ENCODE peak calls at places on chromosomes 4 and X, in four cellular contexts. One of them, this sample, is unnamed.

GRCh38 chrX:22803353-22803752 is 196.4 kb upstream of the DDX53 start:
- DNase-seq in mesendoderm: no peak
- DNase-seq in H1: no peak
- DNase-seq in H9: no peak
- DNase-seq in this sample: no peak

GRCh38 chrX:121389976-121390709 is 342.7 kb downstream of the GLUD2 start:
- DNase-seq in mesendoderm: no peak
- DNase-seq in H1: no peak
- DNase-seq in H9: no peak
- DNase-seq in this sample: no peak

GRCh38 chrX:1025413-1025812 is 187.0 kb downstream of the CRLF2 start:
- DNase-seq in mesendoderm: no peak
- DNase-seq in H1: no peak
- DNase-seq in H9: no peak
- DNase-seq in this sample: no peak

GRCh38 chr4:140851032-140851636 is 94.9 kb upstream of the TBC1D9 start:
- DNase-seq in mesendoderm: peak
- DNase-seq in H1: peak
- DNase-seq in H9: no peak
- DNase-seq in this sample: peak

GRCh38 chr4:123353656-123354055 is 42.9 kb upstream of the SPRY1 start:
- DNase-seq in mesendoderm: no peak
- DNase-seq in H1: no peak
- DNase-seq in H9: no peak
- DNase-seq in this sample: peak

GRCh38 chr4:173318648-173319211 is 15.4 kb downstream of the HMGB2 start:
- DNase-seq in mesendoderm: peak
- DNase-seq in H1: no peak
- DNase-seq in H9: no peak
- DNase-seq in this sample: peak

GRCh38 chrX:1451251-1451675 is 1.4 kb downstream of the ASMTL start:
- DNase-seq in mesendoderm: no peak
- DNase-seq in H1: no peak
- DNase-seq in H9: peak
- DNase-seq in this sample: no peak

GRCh38 chr4:88616275-88616996 is 24.2 kb downstream of the HERC3 start:
- DNase-seq in mesendoderm: no peak
- DNase-seq in H1: no peak
- DNase-seq in H9: no peak
- DNase-seq in this sample: peak

GRCh38 chr4:66357316-66357715 is 687.0 kb upstream of the EPHA5 start:
- DNase-seq in mesendoderm: no peak
- DNase-seq in H1: no peak
- DNase-seq in H9: no peak
- DNase-seq in this sample: peak

GRCh38 chr4:188665466-188665865 is 526.2 kb downstream of the TRIML1 start:
- DNase-seq in mesendoderm: no peak
- DNase-seq in H1: no peak
- DNase-seq in H9: no peak
- DNase-seq in this sample: no peak

GRCh38 chr4:3520276-3520675 is 11.9 kb downstream of the LRPAP1 start:
- DNase-seq in mesendoderm: no peak
- DNase-seq in H1: no peak
- DNase-seq in H9: no peak
- DNase-seq in this sample: no peak
- H2BK5ac ChIP-seq in mesendoderm: no peak
- H2BK5ac ChIP-seq in H1: no peak
- H2BK5ac ChIP-seq in H9: no peak
- H2BK5ac ChIP-seq in this sample: no peak

DNA sequence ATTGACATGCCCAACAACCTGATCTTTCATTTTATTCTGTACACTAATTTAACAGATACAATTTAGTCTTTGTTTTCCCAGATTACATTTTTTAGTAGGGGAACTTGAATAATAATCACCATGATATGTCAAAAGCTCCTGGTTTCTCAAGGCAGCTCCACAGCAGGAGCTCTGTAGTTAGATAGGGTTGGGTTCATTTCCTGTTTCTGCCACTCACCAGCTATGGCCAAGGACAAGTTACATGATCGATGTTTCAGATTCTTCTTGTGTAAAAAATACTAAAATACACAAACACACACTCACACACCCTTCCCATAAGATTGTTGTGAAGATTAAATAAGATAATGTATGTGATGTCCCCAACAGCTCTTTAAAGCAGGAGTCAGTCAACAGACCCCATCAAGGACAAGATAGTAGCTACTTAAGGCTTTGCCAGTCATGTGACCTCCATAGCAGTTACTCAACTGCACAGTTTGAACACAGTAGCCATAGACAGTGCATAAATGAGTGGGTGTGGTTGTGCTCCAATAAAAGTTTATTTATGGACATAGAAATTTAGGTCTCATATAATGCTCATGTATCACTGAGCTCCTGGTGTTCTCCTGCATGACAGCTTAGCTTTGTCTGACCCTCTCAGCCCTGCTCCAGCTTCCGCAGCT is 18.4 kb downstream of the GUCY1A1 start:
- DNase-seq in mesendoderm: no peak
- DNase-seq in H1: no peak
- DNase-seq in H9: no peak
- DNase-seq in this sample: no peak
- H2BK5ac ChIP-seq in mesendoderm: no peak
- H2BK5ac ChIP-seq in H1: no peak
- H2BK5ac ChIP-seq in H9: no peak
- H2BK5ac ChIP-seq in this sample: no peak

DNA sequence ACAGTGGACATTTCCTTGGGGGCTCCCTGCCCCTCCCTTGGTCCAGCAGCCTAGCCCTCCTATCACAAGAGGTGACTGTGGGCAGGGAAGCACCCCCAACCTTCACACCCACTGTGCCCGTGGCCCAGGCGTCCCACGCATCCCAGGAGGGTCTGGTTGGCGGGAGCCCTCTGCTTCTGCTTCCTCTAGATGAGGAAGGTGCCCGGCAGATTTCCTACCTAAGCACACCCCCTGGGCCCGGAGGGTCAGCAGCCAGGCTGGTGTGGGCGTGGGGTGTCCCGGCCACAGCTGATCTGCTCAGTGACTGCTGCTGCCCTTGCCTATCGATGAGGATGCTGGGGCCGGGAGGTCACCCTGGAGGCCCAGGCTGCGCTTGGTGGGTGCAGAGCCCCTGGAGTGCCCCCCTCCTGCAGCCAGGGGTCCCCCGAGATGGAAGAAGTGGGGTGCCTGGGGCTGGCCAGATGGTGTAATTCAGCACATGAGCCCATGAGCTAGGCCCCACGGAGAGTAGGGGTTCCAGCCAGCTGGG is 12.2 kb downstream of the SH3BP2 start:
- DNase-seq in mesendoderm: no peak
- DNase-seq in H1: no peak
- DNase-seq in H9: no peak
- DNase-seq in this sample: no peak
- H2BK5ac ChIP-seq in mesendoderm: no peak
- H2BK5ac ChIP-seq in H1: peak
- H2BK5ac ChIP-seq in H9: no peak
- H2BK5ac ChIP-seq in this sample: no peak

GRCh38 chr4:40583850-40584439 is 45.7 kb downstream of the RBM47 start:
- DNase-seq in mesendoderm: no peak
- DNase-seq in H1: no peak
- DNase-seq in H9: no peak
- DNase-seq in this sample: no peak
- H2BK5ac ChIP-seq in mesendoderm: no peak
- H2BK5ac ChIP-seq in H1: no peak
- H2BK5ac ChIP-seq in H9: no peak
- H2BK5ac ChIP-seq in this sample: no peak

DNA sequence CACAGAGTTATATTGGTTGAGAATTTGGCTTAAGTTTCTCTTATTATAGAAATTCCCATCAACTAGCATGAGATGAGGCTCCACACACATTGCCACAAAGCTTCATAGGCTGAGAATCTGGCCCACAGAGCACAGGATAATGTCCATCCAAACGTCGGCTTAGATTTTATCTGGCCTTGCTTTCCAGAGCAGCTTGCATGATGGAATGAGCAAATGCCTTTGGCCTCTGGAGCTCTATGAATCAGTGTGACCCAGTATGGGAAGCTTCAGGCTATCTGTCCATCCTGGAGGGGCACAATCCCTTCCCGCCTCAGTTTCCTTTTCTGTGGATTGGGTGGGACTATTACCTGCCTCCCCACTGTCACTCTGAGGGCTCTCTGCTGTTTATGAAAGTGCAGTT is 131.5 kb upstream of the NDP start:
- DNase-seq in mesendoderm: no peak
- DNase-seq in H1: no peak
- DNase-seq in H9: no peak
- DNase-seq in this sample: no peak
- H2BK5ac ChIP-seq in mesendoderm: no peak
- H2BK5ac ChIP-seq in H1: no peak
- H2BK5ac ChIP-seq in H9: no peak
- H2BK5ac ChIP-seq in this sample: no peak

This sample was measured in IMR-90.